ENCODE peak calls at places on chromosomes 16 and 17, in four cellular contexts. J, C, O and X are unnamed samples.

GRCh38 chr17:22193113-22193512 is 500.8 kb downstream of the KCNJ18 start:
- DNase-seq in J (no peak), O (no peak), C (no peak), X (no peak)

GRCh38 chr17:7853693-7854043 is 1.2 kb upstream of the TMEM88 start:
- DNase-seq in J (no peak), O (no peak), C (no peak), X (no peak)

GRCh38 chr16:4865231-4865860 is 18.1 kb downstream of the UBN1 start:
- DNase-seq in J (no peak), C (no peak), O (no peak), X (no peak)

GRCh38 chr16:14564881-14565687 is 65.0 kb downstream of the PARN start:
- DNase-seq in O (peak), C (no peak), J (peak), X (no peak)

GRCh38 chr16:87457051-87457611 is 35.7 kb downstream of the ZCCHC14 start:
- DNase-seq in C (no peak), J (no peak), O (peak), X (no peak)

GRCh38 chr16:86751081-86752030 is 173.0 kb downstream of the FOXL1 start:
- DNase-seq in C (no peak), O (peak), J (no peak), X (no peak)

GRCh38 chr17:273994-274832 is 78.4 kb downstream of the RPH3AL start:
- DNase-seq in J (no peak), C (no peak), O (no peak), X (no peak)

GRCh38 chr16:69073181-69073669 is 32.2 kb upstream of the HAS3 start:
- DNase-seq in J (no peak), O (peak), C (no peak), X (no peak)

GRCh38 chr17:56222255-56222654 is 69.0 kb downstream of the ANKFN1 start:
- DNase-seq in J (no peak), O (no peak), C (no peak), X (no peak)

GRCh38 chr17:32819035-32819434 is 57.9 kb downstream of the MYO1D start:
- DNase-seq in J (peak), O (no peak), C (no peak), X (no peak)

GRCh38 chr16:55154956-55155355 is 169.0 kb upstream of the IRX6 start:
- DNase-seq in C (no peak), O (peak), J (no peak), X (no peak)

GRCh38 chr16:85610446-85611204 is 2.5 kb upstream of the GSE1 start:
- DNase-seq in C (peak), O (peak), J (peak), X (peak)